ENCODE peak calls at places on chromosomes 6 and 20, in four cellular contexts. M is HepG2, F is K562, C is H1. Z is an unnamed sample.

GRCh38 chr20:49219924-49220831 is 962 bp downstream of the DDX27 start:
- DNase-seq in M (no peak), F (no peak), C (no peak), Z (no peak)

GRCh38 chr6:41774841-41775240 is 4.9 kb downstream of the FRS3 start:
- DNase-seq in M (no peak), F (no peak), C (no peak), Z (no peak)

GRCh38 chr6:114000066-114000465 is 29.1 kb upstream of the HDAC2 start:
- DNase-seq in M (no peak), F (no peak), C (no peak), Z (no peak)

GRCh38 chr20:60481051-60481741 is 523.0 kb downstream of the CDH26 start:
- DNase-seq in M (no peak), F (no peak), C (no peak), Z (no peak)

GRCh38 chr6:20688710-20689500 is 154.6 kb downstream of the CDKAL1 start:
- DNase-seq in M (no peak), F (peak; percentile 25), C (no peak), Z (peak; percentile 59)

GRCh38 chr20:62164879-62165761 is 17.7 kb upstream of the MTG2 start:
- DNase-seq in M (no peak), F (no peak), C (no peak), Z (no peak)

GRCh38 chr6:155201461-155202226 is 62.2 kb upstream of the CLDN20 start:
- DNase-seq in M (no peak), F (no peak), C (no peak), Z (no peak)

GRCh38 chr6:5192135-5192794 is 68.5 kb downstream of the LYRM4 start:
- DNase-seq in M (no peak), F (no peak), C (no peak), Z (no peak)

GRCh38 chr20:56995635-56996075 is 270.8 kb downstream of the BMP7 start:
- DNase-seq in M (peak; percentile 23), F (peak; percentile 63), C (peak; percentile 88), Z (no peak)

GRCh38 chr6:16180696-16181428 is 52.0 kb downstream of the MYLIP start:
- DNase-seq in M (no peak), F (no peak), C (no peak), Z (no peak)

GRCh38 chr20:1360094-1360493 is 31.2 kb upstream of the SDCBP2 start:
- DNase-seq in M (no peak), F (no peak), C (no peak), Z (no peak)

GRCh38 chr6:144343736-144344428 is 58.7 kb downstream of the UTRN start:
- DNase-seq in M (peak; percentile 98), F (no peak), C (no peak), Z (peak; percentile 69)

GRCh38 chr20:41260734-41261220 is 56.8 kb downstream of the ZHX3 start:
- DNase-seq in M (no peak), F (no peak), C (no peak), Z (no peak)

GRCh38 chr6:57190140-57190539 is 18.0 kb downstream of the BAG2 start:
- DNase-seq in M (peak; percentile 55), F (no peak), C (no peak), Z (no peak)

GRCh38 chr20:49344975-49345374 is 67.1 kb upstream of the ZNFX1 start:
- DNase-seq in M (no peak), F (no peak), C (no peak), Z (no peak)

GRCh38 chr6:109799664-109800063 is 108.6 kb downstream of the FIG4 start:
- DNase-seq in M (no peak), F (no peak), C (no peak), Z (no peak)

GRCh38 chr20:44979090-44979621 is 12.8 kb downstream of the STK4 start:
- DNase-seq in M (no peak), F (peak; percentile 49), C (no peak), Z (peak; percentile 82)

GRCh38 chr6:41488064-41488391 is 58.2 kb upstream of the FOXP4 start:
- DNase-seq in M (no peak), F (no peak), C (no peak), Z (no peak)

GRCh38 chr6:97097068-97098047 is 172.8 kb downstream of the KLHL32 start:
- DNase-seq in M (no peak), F (no peak), C (no peak), Z (no peak)

GRCh38 chr20:58069796-58070663 is 158.4 kb downstream of the ANKRD60 start:
- DNase-seq in M (no peak), F (no peak), C (peak; percentile 36), Z (no peak)

GRCh38 chr20:13995086-13995665 is at the start of gene MACROD2:
- DNase-seq in M (peak; percentile 49), F (no peak), C (peak; percentile 100), Z (no peak)

GRCh38 chr6:34383651-34384304 is 8.7 kb downstream of the NUDT3 start:
- DNase-seq in M (no peak), F (no peak), C (no peak), Z (no peak)

GRCh38 chr6:18386302-18386976 is 711 bp upstream of the RNF144B start:
- DNase-seq in M (peak; percentile 90), F (no peak), C (no peak), Z (no peak)

DNA sequence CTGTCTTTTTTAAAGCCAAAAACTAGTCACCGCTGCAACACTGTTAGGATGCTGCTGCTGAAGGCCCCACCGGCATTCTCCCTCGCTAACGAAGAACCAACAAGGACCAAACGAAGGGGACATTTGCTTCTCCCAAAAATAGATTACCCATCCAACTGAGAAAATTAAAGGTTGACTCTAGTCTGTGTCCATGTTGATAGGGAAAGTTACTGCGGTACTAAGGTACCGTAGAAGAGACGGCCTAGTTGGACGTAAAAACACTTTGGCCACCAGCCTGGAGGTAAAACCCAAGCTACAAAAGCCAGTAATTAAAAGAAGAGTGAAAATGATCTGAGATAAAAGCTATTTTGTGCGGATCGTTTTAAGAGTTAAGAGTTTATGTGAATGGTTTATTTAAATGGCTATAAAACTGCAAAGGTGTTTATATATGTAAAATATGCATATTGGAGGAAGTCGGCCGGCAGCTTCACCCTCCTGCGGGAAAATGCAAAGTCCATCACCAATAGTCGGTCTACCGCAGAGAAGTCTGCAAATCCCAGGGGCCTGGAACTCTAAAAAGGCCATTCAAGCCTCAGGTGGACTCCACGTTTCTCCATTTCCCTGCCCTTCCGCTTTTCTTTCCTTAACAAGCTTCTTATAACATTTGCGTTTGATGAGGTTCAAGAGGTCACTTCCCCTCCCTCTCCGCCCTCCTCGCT is 11.7 kb upstream of the FOXF2 start:
- DNase-seq in M (no peak), F (no peak), C (no peak), Z (no peak)
- TF ChIP-seq EZH2 in M (peak; percentile 53), F (no peak), C (no peak), Z (no peak)

GRCh38 chr6:148867851-148868250 is 121.0 kb downstream of the UST start:
- DNase-seq in M (no peak), F (no peak), C (no peak), Z (no peak)
- TF ChIP-seq CBX5 in M (no peak), F (no peak), C (no peak), Z (no peak)

GRCh38 chr6:221531-222349 is 70.5 kb upstream of the DUSP22 start:
- DNase-seq in M (peak; percentile 35), F (no peak), C (no peak), Z (peak; percentile 74)
- H3K9ac ChIP-seq in M (peak overlapping the region; percentile 79), F (no peak overlapping the region), C (no peak overlapping the region), Z (peak overlapping the region; percentile 72)

GRCh38 chr6:165988757-165989456 is 178.7 kb downstream of the TBXT start:
- DNase-seq in M (no peak), F (no peak), C (no peak), Z (no peak)
- TF ChIP-seq EZH2 in M (no peak), F (no peak), C (peak; percentile 89), Z (no peak)

DNA sequence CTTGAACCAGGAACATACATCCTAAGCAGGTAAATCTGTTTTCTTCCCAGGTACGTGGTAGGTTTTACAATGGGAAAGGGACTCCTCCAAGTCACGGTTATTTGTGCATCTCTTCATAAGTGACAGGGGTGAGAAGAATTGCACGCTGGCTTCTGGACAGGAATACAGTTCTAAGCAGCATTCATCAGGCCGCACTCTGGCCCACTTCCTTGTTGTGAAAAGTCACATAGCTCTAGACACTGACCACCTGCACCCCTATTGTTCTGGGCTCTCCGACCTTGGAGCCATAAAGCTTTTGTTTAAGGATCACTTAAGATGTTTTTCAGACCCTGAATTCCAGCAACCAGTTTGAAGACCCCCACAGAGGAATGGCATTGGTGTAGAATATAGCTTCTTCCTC is 31.4 kb downstream of the RAMACL start:
- DNase-seq in M (no peak), F (no peak), C (no peak), Z (no peak)
- TF ChIP-seq CBX5 in M (no peak), F (no peak), C (no peak), Z (no peak)

DNA sequence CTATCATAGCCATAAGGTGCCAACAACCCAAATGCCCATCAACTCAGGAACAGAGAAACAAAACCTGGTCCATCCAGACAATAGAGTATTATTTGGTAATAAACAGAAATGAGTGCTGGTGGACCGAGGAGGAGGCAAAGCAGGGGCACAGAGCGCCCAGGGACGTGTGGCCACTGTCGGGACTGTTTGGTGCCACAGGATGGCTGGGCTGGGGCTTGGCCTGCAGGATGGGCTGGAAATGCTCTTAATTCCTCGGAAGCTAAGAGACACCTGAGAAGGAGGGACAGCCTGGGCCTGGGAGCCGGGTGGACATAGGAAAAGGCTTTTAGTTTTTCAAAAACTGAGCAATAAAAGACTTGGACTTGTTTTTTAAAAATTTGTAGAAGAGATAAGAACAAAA is 216.4 kb downstream of the DLL1 start:
- DNase-seq in M (no peak), F (no peak), C (no peak), Z (no peak)
- H3K9ac ChIP-seq in M (no peak overlapping the region), F (no peak overlapping the region), C (no peak overlapping the region), Z (no peak overlapping the region)